ENCODE peak calls at places on chromosomes 6 and 20, in six cellular contexts. Y, G, C, W, S and M are unnamed samples.

GRCh38 chr6:144335914-144336313 is 50.8 kb downstream of the UTRN start:
- DNase-seq in Y (no peak), G (no peak), W (no peak), C (no peak), S (no peak), M (no peak)

GRCh38 chr20:884983-885952 is 30.9 kb downstream of the ANGPT4 start:
- DNase-seq in G (no peak), C (peak; percentile 55), W (peak; percentile 91), Y (no peak), S (no peak), M (peak; percentile 8)

GRCh38 chr20:46220808-46221207 is 87.5 kb downstream of the CDH22 start:
- DNase-seq in G (no peak), S (no peak), W (peak; percentile 24), C (peak; percentile 67), Y (no peak), M (no peak)

GRCh38 chr6:43803055-43803782 is 33.2 kb downstream of the VEGFA start:
- DNase-seq in Y (no peak), S (no peak), G (no peak), C (no peak), W (no peak), M (no peak)

GRCh38 chr20:44705364-44706094 is 9.6 kb upstream of the CCN5 start:
- DNase-seq in W (no peak), Y (no peak), S (no peak), G (no peak), C (no peak), M (no peak)

GRCh38 chr6:158174514-158174913 is 6.4 kb downstream of the GTF2H5 start:
- DNase-seq in S (no peak), G (no peak), Y (no peak), W (no peak), C (no peak), M (no peak)

GRCh38 chr6:144745434-144745833 is 460.3 kb downstream of the UTRN start:
- DNase-seq in C (no peak), G (no peak), S (no peak), Y (no peak), W (no peak), M (no peak)

GRCh38 chr6:53628354-53629119 is 37.0 kb downstream of the KLHL31 start:
- DNase-seq in G (no peak), S (no peak), C (no peak), W (no peak), Y (no peak), M (no peak)

GRCh38 chr6:149271348-149272340 is 45.9 kb upstream of the TAB2 start:
- DNase-seq in S (no peak), G (no peak), W (no peak), C (no peak), Y (peak; percentile 64), M (no peak)

GRCh38 chr20:12835999-12836398 is 172.8 kb upstream of the SPTLC3 start:
- DNase-seq in G (no peak), W (no peak), Y (no peak), S (no peak), C (no peak), M (no peak)

GRCh38 chr6:113065606-113066005 is 718.5 kb downstream of the RFPL4B start:
- DNase-seq in S (no peak), Y (no peak), W (peak; percentile 7), G (no peak), C (no peak), M (no peak)

GRCh38 chr20:14951707-14952106 is 614.3 kb upstream of the FLRT3 start:
- DNase-seq in G (no peak), W (no peak), Y (no peak), C (no peak), S (no peak), M (no peak)

GRCh38 chr6:40258531-40258930 is 324.3 kb upstream of the MOCS1 start:
- DNase-seq in C (no peak), G (no peak), Y (no peak), W (peak; percentile 12), S (no peak), M (no peak)

GRCh38 chr6:29708432-29709177 is 14.6 kb upstream of the HLA-F start:
- DNase-seq in G (no peak), W (no peak), C (no peak), Y (peak; percentile 80), S (no peak), M (peak; percentile 95)

GRCh38 chr20:17650816-17651760 is 31.0 kb downstream of the RRBP1 start:
- DNase-seq in S (peak; percentile 37), C (peak; percentile 23), G (no peak), Y (no peak), W (no peak), M (no peak)

GRCh38 chr6:71294121-71294523 is 5.5 kb downstream of the OGFRL1 start:
- DNase-seq in G (peak; percentile 45), C (no peak), W (no peak), S (no peak), Y (no peak), M (no peak)

GRCh38 chr20:9403481-9403880 is 110.9 kb upstream of the LAMP5 start:
- DNase-seq in W (no peak), S (no peak), G (no peak), C (no peak), Y (no peak), M (no peak)

GRCh38 chr6:26216015-26216885 is 129.0 kb downstream of the HFE start:
- DNase-seq in C (peak; percentile 57), Y (peak; percentile 87), G (no peak), S (no peak), W (peak; percentile 94), M (peak; percentile 97)

GRCh38 chr6:16081337-16081736 is 47.5 kb upstream of the MYLIP start:
- DNase-seq in Y (no peak), W (no peak), S (no peak), C (no peak), G (no peak), M (no peak)

GRCh38 chr20:44776977-44777376 is 31.3 kb downstream of the KCNK15 start:
- DNase-seq in W (peak; percentile 74), Y (no peak), S (no peak), G (no peak), C (no peak), M (no peak)

GRCh38 chr6:105763866-105764265 is 322.3 kb upstream of the PRDM1 start:
- DNase-seq in C (no peak), S (no peak), W (no peak), Y (no peak), G (no peak), M (no peak)

GRCh38 chr6:100865525-100865924 is 15.6 kb downstream of the ASCC3 start:
- DNase-seq in Y (no peak), G (no peak), W (no peak), S (no peak), C (no peak), M (no peak)
- H3K36me3 ChIP-seq in Y (peaks cover 15% of the 10 kb centered on the region), G (peaks cover 5% of the 10 kb centered on the region), W (peaks cover 7% of the 10 kb centered on the region), S (no peaks in the 10 kb centered on the region), C (peaks cover 21% of the 10 kb centered on the region), M (peaks cover 8% of the 10 kb centered on the region)

DNA sequence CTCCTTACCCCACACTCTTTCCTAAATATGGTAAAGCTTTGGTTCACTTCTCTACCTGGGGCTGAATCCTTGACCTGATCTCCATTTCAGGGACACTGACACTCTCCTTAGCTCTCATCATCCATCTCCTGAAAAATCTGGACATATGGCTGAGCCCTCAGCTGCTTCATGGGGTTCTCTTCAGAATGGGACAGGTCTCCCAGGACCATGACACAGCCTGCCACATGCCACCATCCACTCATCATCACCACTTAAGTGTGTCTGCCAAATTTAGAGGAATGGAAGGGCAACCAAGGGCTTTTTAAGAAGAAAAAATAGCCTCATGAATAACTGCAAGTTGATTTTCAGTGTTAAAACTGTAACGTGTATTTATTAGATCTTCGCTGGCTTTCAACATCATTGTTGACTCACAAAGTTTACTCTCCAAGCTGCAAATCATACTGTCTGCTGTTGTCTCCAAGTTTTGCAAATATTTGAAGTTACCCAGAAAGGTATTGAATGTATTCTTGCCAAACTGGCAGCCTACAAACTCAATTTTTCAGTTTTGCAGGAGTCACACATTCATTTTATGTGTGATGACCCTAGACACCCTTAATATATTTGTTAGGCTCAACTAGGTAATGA is 41.1 kb downstream of the HS3ST5 start:
- DNase-seq in C (no peak), Y (no peak), G (no peak), W (no peak), S (no peak), M (no peak)
- H3K36me3 ChIP-seq in C (no peaks in the 10 kb centered on the region), Y (no peaks in the 10 kb centered on the region), G (no peaks in the 10 kb centered on the region), W (no peaks in the 10 kb centered on the region), S (no peaks in the 10 kb centered on the region), M (no peaks in the 10 kb centered on the region)

DNA sequence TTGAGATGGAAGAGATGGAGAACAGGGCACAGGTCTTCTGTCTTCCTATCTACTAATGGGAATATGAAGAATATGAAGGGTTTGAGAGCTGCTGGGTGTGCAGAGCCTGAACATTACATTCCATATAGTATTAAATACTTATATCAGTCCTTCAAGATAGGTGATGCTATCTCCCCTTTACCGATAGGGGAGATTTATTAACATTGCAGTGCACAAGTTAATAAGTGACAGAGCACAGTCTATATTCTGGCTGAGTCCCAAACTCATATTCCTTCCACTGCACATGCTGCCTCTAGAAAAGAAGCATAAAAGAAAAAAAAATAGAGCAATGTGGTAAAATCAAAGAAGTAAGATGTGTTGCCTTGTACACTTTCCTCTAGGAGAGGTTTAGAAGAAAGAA is 18.5 kb upstream of the KIAA0408 start:
- DNase-seq in W (no peak), C (no peak), S (no peak), Y (no peak), G (no peak), M (no peak)
- H3K36me3 ChIP-seq in W (no peaks in the 10 kb centered on the region), C (no peaks in the 10 kb centered on the region), S (no peaks in the 10 kb centered on the region), Y (no peaks in the 10 kb centered on the region), G (peaks cover 2% of the 10 kb centered on the region), M (no peaks in the 10 kb centered on the region)

GRCh38 chr20:62009869-62010445 is 55.7 kb downstream of the TAF4 start:
- DNase-seq in C (no peak), Y (no peak), S (no peak), G (no peak), W (no peak), M (no peak)

GRCh38 chr20:62009322-62009721 is 56.4 kb downstream of the TAF4 start:
- DNase-seq in G (no peak), W (no peak), Y (no peak), S (no peak), C (no peak), M (no peak)

GRCh38 chr20:62011938-62012534 is 53.6 kb downstream of the TAF4 start:
- DNase-seq in W (no peak), Y (no peak), C (no peak), S (no peak), G (no peak), M (no peak)

GRCh38 chr20:62011403-62011791 is 54.3 kb downstream of the TAF4 start:
- DNase-seq in C (no peak), Y (no peak), G (no peak), W (no peak), S (no peak), M (no peak)

DNA sequence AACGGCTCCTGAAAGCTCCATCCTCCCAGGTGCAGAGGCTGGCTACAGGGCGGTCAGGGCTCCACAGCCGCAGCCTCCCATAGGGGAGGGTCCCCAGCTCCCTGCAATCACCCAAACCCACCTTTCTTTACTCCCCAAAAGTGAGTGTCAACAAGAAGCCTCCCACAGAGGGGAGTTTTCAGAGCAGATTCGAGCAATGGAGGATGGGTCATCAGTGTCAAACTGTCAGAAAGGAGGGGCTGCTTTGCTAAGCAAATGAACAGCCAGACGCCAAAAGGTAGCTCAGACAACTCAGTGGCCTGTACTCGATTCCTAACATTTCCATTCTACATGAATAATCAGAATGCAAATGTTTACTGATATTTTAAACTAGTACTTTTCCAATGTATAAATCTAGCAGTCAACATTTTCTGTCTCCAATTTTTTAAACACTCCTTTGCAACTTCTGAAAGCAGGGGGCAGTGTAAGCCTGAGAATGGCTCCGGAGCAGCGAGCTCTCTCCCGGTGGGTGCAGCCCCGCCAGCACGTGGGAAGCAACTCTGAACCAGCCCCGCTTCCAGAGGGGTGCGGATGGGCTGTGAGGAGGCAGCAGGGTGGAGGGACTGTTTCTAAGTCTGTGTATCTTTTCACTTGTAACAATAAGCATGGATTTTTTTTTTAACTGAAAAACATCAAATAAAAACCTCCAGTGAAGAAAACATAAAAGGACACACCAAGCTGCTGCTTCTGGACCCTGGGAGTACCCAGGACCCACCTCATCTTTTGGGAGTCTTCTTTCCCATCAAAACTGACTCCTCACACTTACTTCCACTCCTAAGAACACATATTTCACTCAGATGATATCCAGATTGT is 54.9 kb downstream of the TAF4 start:
- DNase-seq in S (no peak), Y (peak; percentile 76), G (peak; percentile 48), W (peak; percentile 74), C (peak; percentile 59), M (peak; percentile 68)
- H3K36me3 ChIP-seq in S (peaks cover 4% of the 10 kb centered on the region), Y (peaks cover 20% of the 10 kb centered on the region), G (peaks cover 56% of the 10 kb centered on the region), W (peaks cover 11% of the 10 kb centered on the region), C (peaks cover 68% of the 10 kb centered on the region), M (peaks cover 72% of the 10 kb centered on the region)